ENCODE peak calls at places on chromosomes 3 and 15, in five cellular contexts. One of them, this sample, is unnamed.

GRCh38 chr3:181728470-181728869 is 16.7 kb downstream of the SOX2 start:
- DNase-seq in GM12878: no peak
- DNase-seq in K562: no peak
- DNase-seq in SK-N-SH: no peak
- DNase-seq in HepG2: peak
- DNase-seq in this sample: no peak

GRCh38 chr15:68578960-68579935 is at the start of gene CORO2B:
- DNase-seq in GM12878: no peak
- DNase-seq in K562: no peak
- DNase-seq in SK-N-SH: peak
- DNase-seq in HepG2: no peak
- DNase-seq in this sample: no peak

GRCh38 chr15:27744651-27745050 is 354.5 kb downstream of the OCA2 start:
- DNase-seq in GM12878: no peak
- DNase-seq in K562: no peak
- DNase-seq in SK-N-SH: no peak
- DNase-seq in HepG2: no peak
- DNase-seq in this sample: no peak

GRCh38 chr3:32575451-32575850 is 4.8 kb upstream of the DYNC1LI1 start:
- DNase-seq in GM12878: no peak
- DNase-seq in K562: no peak
- DNase-seq in SK-N-SH: no peak
- DNase-seq in HepG2: no peak
- DNase-seq in this sample: no peak

GRCh38 chr3:164748626-164749025 is 329.7 kb downstream of the SI start:
- DNase-seq in GM12878: no peak
- DNase-seq in K562: no peak
- DNase-seq in SK-N-SH: no peak
- DNase-seq in HepG2: no peak
- DNase-seq in this sample: no peak

GRCh38 chr3:43247556-43248186 is 38.7 kb upstream of the SNRK start:
- DNase-seq in GM12878: no peak
- DNase-seq in K562: no peak
- DNase-seq in SK-N-SH: no peak
- DNase-seq in HepG2: no peak
- DNase-seq in this sample: peak

GRCh38 chr15:88649286-88649733 is 10.5 kb downstream of the ISG20 start:
- DNase-seq in GM12878: no peak
- DNase-seq in K562: no peak
- DNase-seq in SK-N-SH: peak
- DNase-seq in HepG2: peak
- DNase-seq in this sample: peak

GRCh38 chr15:63517202-63517601 is 12.8 kb downstream of the USP3 start:
- DNase-seq in GM12878: no peak
- DNase-seq in K562: no peak
- DNase-seq in SK-N-SH: no peak
- DNase-seq in HepG2: no peak
- DNase-seq in this sample: no peak

GRCh38 chr15:43294091-43294706 is 27.5 kb upstream of the TGM5 start:
- DNase-seq in GM12878: no peak
- DNase-seq in K562: no peak
- DNase-seq in SK-N-SH: no peak
- DNase-seq in HepG2: no peak
- DNase-seq in this sample: no peak

GRCh38 chr3:24316887-24317383 is 177.7 kb downstream of the THRB start:
- DNase-seq in GM12878: no peak
- DNase-seq in K562: no peak
- DNase-seq in SK-N-SH: no peak
- DNase-seq in HepG2: peak
- DNase-seq in this sample: no peak

GRCh38 chr15:39362832-39363561 is 217.9 kb upstream of the THBS1 start:
- DNase-seq in GM12878: no peak
- DNase-seq in K562: no peak
- DNase-seq in SK-N-SH: peak
- DNase-seq in HepG2: no peak
- DNase-seq in this sample: peak

GRCh38 chr15:57640935-57641682 is 49.4 kb downstream of the MYZAP start:
- DNase-seq in GM12878: no peak
- DNase-seq in K562: peak
- DNase-seq in SK-N-SH: peak
- DNase-seq in HepG2: peak
- DNase-seq in this sample: peak

GRCh38 chr3:124133366-124133940 is 141.5 kb upstream of the ROPN1 start:
- DNase-seq in GM12878: no peak
- DNase-seq in K562: no peak
- DNase-seq in SK-N-SH: no peak
- DNase-seq in HepG2: no peak
- DNase-seq in this sample: no peak
- H3K27ac ChIP-seq in GM12878: no peak
- H3K27ac ChIP-seq in K562: no peak
- H3K27ac ChIP-seq in SK-N-SH: no peak
- H3K27ac ChIP-seq in HepG2: no peak
- H3K27ac ChIP-seq in this sample: no peak

DNA sequence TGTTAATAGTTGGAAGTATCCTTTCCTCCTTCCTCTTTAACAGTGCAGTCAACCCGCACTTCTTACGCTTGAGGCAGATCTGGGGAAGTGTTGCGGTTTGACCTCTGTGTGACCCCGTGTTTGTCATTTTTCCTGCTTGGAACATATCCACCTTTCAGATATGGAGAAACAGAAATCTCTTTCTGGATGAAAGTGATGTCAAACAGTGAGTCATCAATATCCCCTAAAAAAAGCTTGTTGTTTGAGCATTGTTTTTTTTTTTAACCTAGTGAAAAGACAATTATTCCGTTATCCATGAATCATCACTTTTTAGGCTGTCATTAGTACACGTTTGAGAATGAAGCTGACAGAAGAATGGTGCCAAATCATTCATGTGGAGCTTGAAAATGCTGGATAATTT is 293.7 kb downstream of the ARPP21 start:
- DNase-seq in GM12878: no peak
- DNase-seq in K562: no peak
- DNase-seq in SK-N-SH: no peak
- DNase-seq in HepG2: peak
- DNase-seq in this sample: peak
- H3K4me3 ChIP-seq in GM12878: no peak
- H3K4me3 ChIP-seq in K562: no peak
- H3K4me3 ChIP-seq in SK-N-SH: no peak
- H3K4me3 ChIP-seq in HepG2: no peak
- H3K4me3 ChIP-seq in this sample: no peak

GRCh38 chr3:38758557-38758956 is 57.5 kb downstream of the SCN10A start:
- DNase-seq in GM12878: no peak
- DNase-seq in K562: no peak
- DNase-seq in SK-N-SH: no peak
- DNase-seq in HepG2: no peak
- DNase-seq in this sample: no peak
- TF ChIP-seq MAX in GM12878: no peak
- TF ChIP-seq MAX in K562: no peak
- TF ChIP-seq MAX in SK-N-SH: no peak
- TF ChIP-seq MAX in HepG2: no peak
- TF ChIP-seq MAX in this sample: no peak

DNA sequence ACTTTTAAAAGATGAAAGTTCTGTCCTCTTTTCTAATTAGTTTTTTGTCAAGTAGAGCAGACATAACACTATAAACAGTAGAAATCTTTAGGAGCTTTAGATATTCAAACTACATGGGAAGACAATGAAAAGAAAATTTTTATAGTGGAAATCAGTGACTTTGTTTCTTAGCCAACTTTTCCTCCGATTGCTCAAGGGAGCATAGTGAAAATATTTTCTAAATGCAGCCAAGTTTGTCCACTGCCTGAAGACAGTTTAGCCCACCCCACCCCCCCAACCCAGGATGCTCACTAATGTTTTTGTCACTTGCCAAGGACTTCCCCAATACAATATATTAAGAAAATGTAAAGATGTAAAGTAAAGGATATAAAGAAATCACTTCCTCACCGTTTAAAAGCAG is 114.8 kb downstream of the PLD1 start:
- DNase-seq in GM12878: no peak
- DNase-seq in K562: no peak
- DNase-seq in SK-N-SH: no peak
- DNase-seq in HepG2: no peak
- DNase-seq in this sample: no peak
- H3K27ac ChIP-seq in GM12878: no peak
- H3K27ac ChIP-seq in K562: no peak
- H3K27ac ChIP-seq in SK-N-SH: no peak
- H3K27ac ChIP-seq in HepG2: no peak
- H3K27ac ChIP-seq in this sample: no peak

GRCh38 chr15:40471105-40471777 is 457 bp downstream of the CHST14 start:
- DNase-seq in GM12878: no peak
- DNase-seq in K562: no peak
- DNase-seq in SK-N-SH: no peak
- DNase-seq in HepG2: no peak
- DNase-seq in this sample: peak

GRCh38 chr15:40474581-40474980 is 3.8 kb downstream of the CHST14 start:
- DNase-seq in GM12878: no peak
- DNase-seq in K562: no peak
- DNase-seq in SK-N-SH: no peak
- DNase-seq in HepG2: no peak
- DNase-seq in this sample: no peak

GRCh38 chr15:40471778-40472130 is 970 bp downstream of the CHST14 start:
- DNase-seq in GM12878: no peak
- DNase-seq in K562: no peak
- DNase-seq in SK-N-SH: no peak
- DNase-seq in HepG2: peak
- DNase-seq in this sample: no peak

GRCh38 chr15:40470423-40471104 is at the start of gene CHST14:
- DNase-seq in GM12878: no peak
- DNase-seq in K562: peak
- DNase-seq in SK-N-SH: peak
- DNase-seq in HepG2: peak
- DNase-seq in this sample: peak

DNA sequence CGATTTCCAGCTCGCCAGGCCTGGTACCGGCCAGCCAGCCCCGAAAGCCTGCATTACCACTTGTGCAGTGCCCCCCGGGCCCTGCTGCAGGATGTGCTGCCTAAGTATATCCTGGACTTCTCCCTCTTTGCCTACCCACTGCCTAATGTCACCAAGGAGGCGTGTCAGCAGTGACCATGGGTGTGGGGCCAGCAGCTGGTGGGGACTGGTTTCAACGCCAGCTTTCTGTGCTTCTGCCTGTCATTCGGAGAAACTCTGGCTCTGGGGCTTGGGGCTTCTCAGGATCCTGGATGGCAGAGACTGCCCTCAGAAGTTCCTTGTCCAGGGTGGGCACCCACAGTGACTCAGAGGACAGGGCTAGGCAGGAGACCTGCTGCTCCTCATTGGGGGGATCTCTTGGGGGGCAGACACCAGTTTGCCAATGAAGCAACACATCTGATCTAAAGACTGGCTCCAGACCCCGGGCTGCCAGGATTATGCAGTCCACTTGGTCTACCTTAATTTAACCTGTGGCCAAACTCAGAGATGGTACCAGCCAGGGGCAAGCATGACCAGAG is 1.5 kb downstream of the CHST14 start:
- DNase-seq in GM12878: no peak
- DNase-seq in K562: no peak
- DNase-seq in SK-N-SH: no peak
- DNase-seq in HepG2: no peak
- DNase-seq in this sample: no peak
- H3K4me3 ChIP-seq in GM12878: peak
- H3K4me3 ChIP-seq in K562: peak
- H3K4me3 ChIP-seq in SK-N-SH: peak
- H3K4me3 ChIP-seq in HepG2: peak
- H3K4me3 ChIP-seq in this sample: no peak

DNA sequence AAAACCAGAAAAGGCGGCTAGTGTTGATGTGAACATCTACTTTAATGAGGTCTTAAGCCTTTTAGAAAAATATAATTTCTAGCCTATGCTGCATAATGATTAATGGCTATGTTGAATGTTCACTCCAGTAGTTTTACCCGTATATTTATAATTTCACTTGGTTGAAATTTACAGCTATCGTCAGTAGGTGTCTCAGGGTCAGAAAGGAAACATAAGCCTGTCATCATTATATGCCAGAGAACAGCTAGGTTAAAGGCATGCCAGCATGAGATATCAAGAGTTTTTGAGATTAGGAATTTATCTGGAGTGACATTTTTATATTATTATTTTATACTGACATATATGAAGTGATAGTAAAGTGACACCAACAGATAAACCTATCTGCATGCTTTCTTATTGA is 904.1 kb downstream of the OTOL1 start:
- DNase-seq in GM12878: no peak
- DNase-seq in K562: no peak
- DNase-seq in SK-N-SH: no peak
- DNase-seq in HepG2: no peak
- DNase-seq in this sample: no peak
- TF ChIP-seq MAX in GM12878: no peak
- TF ChIP-seq MAX in K562: no peak
- TF ChIP-seq MAX in SK-N-SH: no peak
- TF ChIP-seq MAX in HepG2: no peak
- TF ChIP-seq MAX in this sample: no peak

This sample was measured in endothelial cell of umbilical vein.